ENCODE peak calls at places on chromosome 1, in eight cellular contexts. One of them, this sample, is unnamed.

GRCh38 chr1:47944561-47944960 is 52.6 kb downstream of the TRABD2B start:
- DNase-seq in heart left ventricle: no peak
- DNase-seq in psoas muscle: no peak
- DNase-seq in heart right ventricle: no peak
- DNase-seq in endodermal cell: no peak
- DNase-seq in CD4-positive, CD25-positive, alpha-beta regulatory T cell: no peak
- DNase-seq in IMR-90: no peak
- DNase-seq in DND-41: no peak
- DNase-seq in this sample: no peak

GRCh38 chr1:47934243-47934805 is 62.9 kb downstream of the TRABD2B start:
- DNase-seq in heart left ventricle: peak; percentile 72
- DNase-seq in psoas muscle: peak; percentile 87
- DNase-seq in heart right ventricle: peak; percentile 57
- DNase-seq in endodermal cell: peak; percentile 77
- DNase-seq in CD4-positive, CD25-positive, alpha-beta regulatory T cell: no peak
- DNase-seq in IMR-90: no peak
- DNase-seq in DND-41: no peak
- DNase-seq in this sample: no peak

GRCh38 chr1:109803901-109804331 is 40.2 kb upstream of the EPS8L3 start:
- DNase-seq in heart left ventricle: no peak
- DNase-seq in psoas muscle: peak; percentile 48
- DNase-seq in heart right ventricle: no peak
- DNase-seq in endodermal cell: peak; percentile 35
- DNase-seq in CD4-positive, CD25-positive, alpha-beta regulatory T cell: no peak
- DNase-seq in IMR-90: no peak
- DNase-seq in DND-41: peak; percentile 73
- DNase-seq in this sample: no peak

GRCh38 chr1:85200870-85201339 is at the start of gene SYDE2:
- DNase-seq in heart left ventricle: peak; percentile 82
- DNase-seq in psoas muscle: peak; percentile 86
- DNase-seq in heart right ventricle: peak; percentile 67
- DNase-seq in endodermal cell: peak; percentile 95
- DNase-seq in CD4-positive, CD25-positive, alpha-beta regulatory T cell: peak; percentile 83
- DNase-seq in IMR-90: peak; percentile 58
- DNase-seq in DND-41: no peak
- DNase-seq in this sample: peak; percentile 52

GRCh38 chr1:159991513-159991912 is 37.5 kb upstream of the SLAMF9 start:
- DNase-seq in heart left ventricle: no peak
- DNase-seq in psoas muscle: no peak
- DNase-seq in heart right ventricle: no peak
- DNase-seq in endodermal cell: peak; percentile 34
- DNase-seq in CD4-positive, CD25-positive, alpha-beta regulatory T cell: peak; percentile 16
- DNase-seq in IMR-90: peak; percentile 15
- DNase-seq in DND-41: no peak
- DNase-seq in this sample: no peak

GRCh38 chr1:235317179-235317578 is 10.8 kb downstream of the ARID4B start:
- DNase-seq in heart left ventricle: no peak
- DNase-seq in psoas muscle: no peak
- DNase-seq in heart right ventricle: no peak
- DNase-seq in endodermal cell: no peak
- DNase-seq in CD4-positive, CD25-positive, alpha-beta regulatory T cell: no peak
- DNase-seq in IMR-90: no peak
- DNase-seq in DND-41: no peak
- DNase-seq in this sample: no peak

GRCh38 chr1:89999208-89999607 is 4.3 kb downstream of the ZNF326 start:
- DNase-seq in heart left ventricle: no peak
- DNase-seq in psoas muscle: no peak
- DNase-seq in heart right ventricle: no peak
- DNase-seq in endodermal cell: no peak
- DNase-seq in CD4-positive, CD25-positive, alpha-beta regulatory T cell: no peak
- DNase-seq in IMR-90: no peak
- DNase-seq in DND-41: no peak
- DNase-seq in this sample: no peak

GRCh38 chr1:228861830-228862176 is 126.5 kb downstream of the RHOU start:
- DNase-seq in heart left ventricle: no peak
- DNase-seq in psoas muscle: no peak
- DNase-seq in heart right ventricle: no peak
- DNase-seq in endodermal cell: no peak
- DNase-seq in CD4-positive, CD25-positive, alpha-beta regulatory T cell: no peak
- DNase-seq in IMR-90: peak; percentile 11
- DNase-seq in DND-41: no peak
- DNase-seq in this sample: no peak

GRCh38 chr1:7482772-7483495 is 288.2 kb upstream of the VAMP3 start:
- DNase-seq in heart left ventricle: no peak
- DNase-seq in psoas muscle: no peak
- DNase-seq in heart right ventricle: no peak
- DNase-seq in endodermal cell: no peak
- DNase-seq in CD4-positive, CD25-positive, alpha-beta regulatory T cell: no peak
- DNase-seq in IMR-90: no peak
- DNase-seq in DND-41: no peak
- DNase-seq in this sample: no peak

GRCh38 chr1:245583575-245584330 is 429.0 kb downstream of the KIF26B start:
- DNase-seq in heart left ventricle: no peak
- DNase-seq in psoas muscle: no peak
- DNase-seq in heart right ventricle: no peak
- DNase-seq in endodermal cell: no peak
- DNase-seq in CD4-positive, CD25-positive, alpha-beta regulatory T cell: no peak
- DNase-seq in IMR-90: no peak
- DNase-seq in DND-41: no peak
- DNase-seq in this sample: no peak

GRCh38 chr1:65467536-65467935 is 47.1 kb downstream of the LEPR start:
- DNase-seq in heart left ventricle: no peak
- DNase-seq in psoas muscle: no peak
- DNase-seq in heart right ventricle: no peak
- DNase-seq in endodermal cell: peak; percentile 93
- DNase-seq in CD4-positive, CD25-positive, alpha-beta regulatory T cell: no peak
- DNase-seq in IMR-90: peak; percentile 58
- DNase-seq in DND-41: no peak
- DNase-seq in this sample: no peak

DNA sequence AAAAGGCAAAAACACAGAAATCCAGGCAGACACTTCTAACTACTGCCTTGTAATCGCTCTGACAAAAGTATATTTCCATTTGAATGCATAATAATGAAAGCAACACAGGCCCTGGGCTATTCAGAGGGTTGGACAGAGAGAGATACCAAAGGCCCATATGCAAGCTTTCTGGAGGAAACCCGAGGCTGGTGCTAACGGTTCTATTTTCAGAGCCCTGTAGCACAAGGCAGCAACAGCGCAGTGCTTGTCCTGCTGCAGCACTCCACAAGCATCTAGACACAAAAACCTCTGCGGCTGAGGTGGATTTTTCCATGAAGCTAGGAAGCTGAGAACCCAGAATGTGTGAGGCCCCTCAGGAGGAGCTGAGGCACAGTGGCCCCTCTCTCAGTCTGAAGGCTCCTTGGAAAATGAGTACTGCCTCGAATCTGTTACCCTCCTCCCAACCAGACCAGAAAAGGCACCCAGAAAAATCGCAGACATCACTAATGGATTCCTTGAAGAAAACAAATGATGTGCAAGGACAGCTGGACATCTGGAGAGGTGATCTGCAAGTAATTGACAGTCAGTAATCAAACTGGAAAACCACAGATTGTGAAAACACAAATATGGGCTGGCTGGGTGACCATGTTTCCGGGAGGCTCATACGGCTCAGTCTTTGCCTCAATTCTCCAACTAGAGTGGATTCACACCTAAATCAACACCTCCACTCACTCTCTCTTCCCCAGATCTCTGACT is 54.0 kb downstream of the COLGALT2 start:
- DNase-seq in heart left ventricle: no peak
- DNase-seq in psoas muscle: no peak
- DNase-seq in heart right ventricle: peak; percentile 24
- DNase-seq in endodermal cell: no peak
- DNase-seq in CD4-positive, CD25-positive, alpha-beta regulatory T cell: no peak
- DNase-seq in IMR-90: peak; percentile 19
- DNase-seq in DND-41: no peak
- DNase-seq in this sample: no peak
- H3K27ac ChIP-seq in heart left ventricle: peak overlapping the region; percentile 16
- H3K27ac ChIP-seq in psoas muscle: peak overlapping the region; percentile 56
- H3K27ac ChIP-seq in heart right ventricle: peak overlapping the region; percentile 27
- H3K27ac ChIP-seq in endodermal cell: no peak overlapping the region
- H3K27ac ChIP-seq in CD4-positive, CD25-positive, alpha-beta regulatory T cell: no peak overlapping the region
- H3K27ac ChIP-seq in IMR-90: no peak overlapping the region
- H3K27ac ChIP-seq in DND-41: no peak overlapping the region
- H3K27ac ChIP-seq in this sample: peak overlapping the region; percentile 92

DNA sequence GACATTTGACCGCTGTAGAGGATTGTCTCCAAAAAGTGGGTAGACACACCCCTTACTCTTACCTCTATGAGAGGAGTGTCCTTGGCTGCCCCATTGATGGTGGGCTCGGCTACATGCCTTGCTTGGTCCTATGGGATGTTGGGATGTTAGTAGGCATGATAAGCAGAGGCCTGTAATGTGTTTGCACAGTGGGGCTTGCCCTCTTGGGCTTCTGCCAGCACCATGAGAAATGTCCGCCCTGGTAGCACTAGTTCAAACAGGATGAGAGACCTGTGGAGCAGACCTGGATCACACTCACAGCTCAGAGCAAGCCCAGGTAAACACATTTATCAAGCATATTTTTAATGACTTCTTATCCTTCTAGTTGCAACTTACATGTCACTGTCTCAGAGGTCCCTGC is 54.2 kb downstream of the SH3GLB1 start:
- DNase-seq in heart left ventricle: no peak
- DNase-seq in psoas muscle: no peak
- DNase-seq in heart right ventricle: no peak
- DNase-seq in endodermal cell: no peak
- DNase-seq in CD4-positive, CD25-positive, alpha-beta regulatory T cell: no peak
- DNase-seq in IMR-90: no peak
- DNase-seq in DND-41: no peak
- DNase-seq in this sample: no peak
- H3K27ac ChIP-seq in heart left ventricle: no peak overlapping the region
- H3K27ac ChIP-seq in psoas muscle: no peak overlapping the region
- H3K27ac ChIP-seq in heart right ventricle: no peak overlapping the region
- H3K27ac ChIP-seq in endodermal cell: no peak overlapping the region
- H3K27ac ChIP-seq in CD4-positive, CD25-positive, alpha-beta regulatory T cell: no peak overlapping the region
- H3K27ac ChIP-seq in IMR-90: no peak overlapping the region
- H3K27ac ChIP-seq in DND-41: no peak overlapping the region
- H3K27ac ChIP-seq in this sample: no peak overlapping the region

GRCh38 chr1:10779841-10780240 is 16.6 kb downstream of the CASZ1 start:
- DNase-seq in heart left ventricle: no peak
- DNase-seq in psoas muscle: no peak
- DNase-seq in heart right ventricle: no peak
- DNase-seq in endodermal cell: no peak
- DNase-seq in CD4-positive, CD25-positive, alpha-beta regulatory T cell: no peak
- DNase-seq in IMR-90: no peak
- DNase-seq in DND-41: no peak
- DNase-seq in this sample: no peak

GRCh38 chr1:10782491-10783244 is 13.8 kb downstream of the CASZ1 start:
- DNase-seq in heart left ventricle: no peak
- DNase-seq in psoas muscle: no peak
- DNase-seq in heart right ventricle: no peak
- DNase-seq in endodermal cell: no peak
- DNase-seq in CD4-positive, CD25-positive, alpha-beta regulatory T cell: no peak
- DNase-seq in IMR-90: no peak
- DNase-seq in DND-41: no peak
- DNase-seq in this sample: no peak

GRCh38 chr1:10779201-10779600 is 17.2 kb downstream of the CASZ1 start:
- DNase-seq in heart left ventricle: no peak
- DNase-seq in psoas muscle: no peak
- DNase-seq in heart right ventricle: no peak
- DNase-seq in endodermal cell: no peak
- DNase-seq in CD4-positive, CD25-positive, alpha-beta regulatory T cell: no peak
- DNase-seq in IMR-90: no peak
- DNase-seq in DND-41: no peak
- DNase-seq in this sample: no peak

GRCh38 chr1:10778640-10779039 is 17.8 kb downstream of the CASZ1 start:
- DNase-seq in heart left ventricle: no peak
- DNase-seq in psoas muscle: no peak
- DNase-seq in heart right ventricle: no peak
- DNase-seq in endodermal cell: no peak
- DNase-seq in CD4-positive, CD25-positive, alpha-beta regulatory T cell: no peak
- DNase-seq in IMR-90: no peak
- DNase-seq in DND-41: no peak
- DNase-seq in this sample: no peak

DNA sequence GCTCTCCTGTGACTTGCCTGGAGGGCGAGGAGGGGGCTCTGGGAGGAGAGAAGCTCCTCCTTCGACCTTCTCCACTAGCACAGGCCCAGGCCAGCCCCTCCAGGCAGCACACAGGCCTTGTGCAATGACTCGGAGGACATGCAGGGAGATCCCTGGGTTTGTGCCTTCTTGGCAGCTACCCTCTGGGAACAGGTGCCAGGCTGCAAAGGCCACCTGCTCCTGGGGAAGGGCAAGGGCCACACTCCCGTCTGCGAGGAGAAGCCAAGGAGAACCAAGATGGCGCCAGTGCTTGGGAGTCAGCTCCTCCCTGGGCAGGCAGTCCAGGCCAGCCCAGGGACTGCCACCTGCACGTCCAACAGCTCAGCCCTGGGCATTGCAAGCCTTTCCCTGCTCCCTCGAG is 15.3 kb downstream of the CASZ1 start:
- DNase-seq in heart left ventricle: no peak
- DNase-seq in psoas muscle: peak; percentile 92
- DNase-seq in heart right ventricle: no peak
- DNase-seq in endodermal cell: no peak
- DNase-seq in CD4-positive, CD25-positive, alpha-beta regulatory T cell: no peak
- DNase-seq in IMR-90: no peak
- DNase-seq in DND-41: no peak
- DNase-seq in this sample: no peak
- H3K27ac ChIP-seq in heart left ventricle: no peak overlapping the region
- H3K27ac ChIP-seq in psoas muscle: peak overlapping the region; percentile 54
- H3K27ac ChIP-seq in heart right ventricle: no peak overlapping the region
- H3K27ac ChIP-seq in endodermal cell: no peak overlapping the region
- H3K27ac ChIP-seq in CD4-positive, CD25-positive, alpha-beta regulatory T cell: no peak overlapping the region
- H3K27ac ChIP-seq in IMR-90: no peak overlapping the region
- H3K27ac ChIP-seq in DND-41: no peak overlapping the region
- H3K27ac ChIP-seq in this sample: no peak overlapping the region

DNA sequence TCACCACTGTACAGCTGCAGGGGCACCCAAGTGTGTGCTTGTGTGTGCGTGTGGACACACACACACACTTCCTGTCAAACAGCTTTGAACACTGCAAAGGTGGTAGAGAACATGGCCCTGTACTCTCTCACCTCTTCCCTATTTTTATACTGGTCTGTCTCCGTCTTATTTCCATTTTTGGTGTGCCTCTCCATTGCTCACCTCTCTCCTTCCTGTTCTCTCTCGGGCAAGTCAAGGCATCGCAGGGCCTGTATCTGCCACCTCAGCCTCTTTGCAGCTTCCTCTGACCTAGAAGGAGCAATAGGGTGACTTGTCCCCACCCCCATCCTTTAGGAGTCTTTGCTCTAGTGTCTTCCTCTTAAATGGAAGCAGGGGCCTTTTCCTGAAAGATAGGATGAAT is 2.2 kb downstream of the SMCP start:
- DNase-seq in heart left ventricle: no peak
- DNase-seq in psoas muscle: no peak
- DNase-seq in heart right ventricle: no peak
- DNase-seq in endodermal cell: no peak
- DNase-seq in CD4-positive, CD25-positive, alpha-beta regulatory T cell: no peak
- DNase-seq in IMR-90: no peak
- DNase-seq in DND-41: no peak
- DNase-seq in this sample: no peak
- H3K27ac ChIP-seq in heart left ventricle: no peak overlapping the region
- H3K27ac ChIP-seq in psoas muscle: no peak overlapping the region
- H3K27ac ChIP-seq in heart right ventricle: no peak overlapping the region
- H3K27ac ChIP-seq in endodermal cell: no peak overlapping the region
- H3K27ac ChIP-seq in CD4-positive, CD25-positive, alpha-beta regulatory T cell: no peak overlapping the region
- H3K27ac ChIP-seq in IMR-90: no peak overlapping the region
- H3K27ac ChIP-seq in DND-41: no peak overlapping the region
- H3K27ac ChIP-seq in this sample: no peak overlapping the region

DNA sequence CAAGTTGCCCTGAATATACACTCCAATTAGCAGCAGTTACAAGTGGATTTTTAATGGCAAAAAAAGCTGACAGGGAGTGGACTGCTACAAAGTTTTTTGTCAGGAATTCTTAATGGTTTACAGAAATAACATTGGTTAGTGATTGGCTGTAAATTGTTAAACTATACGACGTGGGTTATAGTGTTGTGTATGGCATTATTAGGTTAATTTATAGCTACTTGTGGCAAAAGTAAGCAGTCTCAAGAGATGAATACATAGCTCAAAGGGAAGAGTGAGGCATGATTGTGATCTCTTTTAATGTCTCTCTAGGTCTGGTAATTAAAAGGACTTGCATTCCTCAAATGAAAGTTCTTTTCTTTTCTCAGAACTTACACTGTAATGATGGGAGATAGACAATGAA is 75.8 kb upstream of the CD1D start:
- DNase-seq in heart left ventricle: no peak
- DNase-seq in psoas muscle: no peak
- DNase-seq in heart right ventricle: no peak
- DNase-seq in endodermal cell: no peak
- DNase-seq in CD4-positive, CD25-positive, alpha-beta regulatory T cell: no peak
- DNase-seq in IMR-90: no peak
- DNase-seq in DND-41: no peak
- DNase-seq in this sample: no peak
- H3K27ac ChIP-seq in heart left ventricle: no peak overlapping the region
- H3K27ac ChIP-seq in psoas muscle: no peak overlapping the region
- H3K27ac ChIP-seq in heart right ventricle: no peak overlapping the region
- H3K27ac ChIP-seq in endodermal cell: no peak overlapping the region
- H3K27ac ChIP-seq in CD4-positive, CD25-positive, alpha-beta regulatory T cell: no peak overlapping the region
- H3K27ac ChIP-seq in IMR-90: no peak overlapping the region
- H3K27ac ChIP-seq in DND-41: no peak overlapping the region
- H3K27ac ChIP-seq in this sample: no peak overlapping the region